ENCODE peak calls at places on chromosome 18, in eight cellular contexts. C is lower lobe of right lung, E is left ventricle myocardium inferior, L is HepG2, T is body of pancreas, N is upper lobe of left lung, W is astrocyte, M is lung. S is an unnamed sample.

GRCh38 chr18:44552706-44553105 is 128.0 kb upstream of the SETBP1 start:
- DNase-seq in C (no peak), E (no peak), L (no peak), T (no peak), N (no peak), W (no peak), M (no peak), S (no peak)

GRCh38 chr18:21762181-21762772 is 21.7 kb downstream of the MIB1 start:
- DNase-seq in C (no peak), E (no peak), L (no peak), T (no peak), N (no peak), W (no peak), M (no peak), S (no peak)

GRCh38 chr18:55762424-55762823 is 174.4 kb upstream of the TCF4 start:
- DNase-seq in C (no peak), E (no peak), L (no peak), T (no peak), N (no peak), W (no peak), M (no peak), S (no peak)

GRCh38 chr18:35473562-35473961 is 24.2 kb downstream of the INO80C start:
- DNase-seq in C (no peak), E (no peak), L (no peak), T (no peak), N (no peak), W (no peak), M (no peak), S (no peak)

GRCh38 chr18:64983497-64984238 is 767.1 kb upstream of the CDH7 start:
- DNase-seq in C (no peak), E (no peak), L (no peak), T (no peak), N (no peak), W (no peak), M (no peak), S (no peak)

GRCh38 chr18:36775396-36775795 is 53.4 kb downstream of the TPGS2 start:
- DNase-seq in C (no peak), E (no peak), L (no peak), T (no peak), N (no peak), W (no peak), M (no peak), S (no peak)

GRCh38 chr18:47582055-47582454 is 330.6 kb upstream of the SKOR2 start:
- DNase-seq in C (no peak), E (no peak), L (no peak), T (no peak), N (no peak), W (no peak), M (no peak), S (no peak)

GRCh38 chr18:45688834-45689233 is 35.1 kb upstream of the SLC14A1 start:
- DNase-seq in C (no peak), E (no peak), L (no peak), T (no peak), N (peak; percentile 33), W (no peak), M (no peak), S (peak; percentile 53)

GRCh38 chr18:58831610-58832009 is 33.1 kb upstream of the ZNF532 start:
- DNase-seq in C (no peak), E (no peak), L (no peak), T (no peak), N (no peak), W (peak; percentile 72), M (no peak), S (no peak)

GRCh38 chr18:65206551-65207260 is 544.1 kb upstream of the CDH7 start:
- DNase-seq in C (peak; percentile 36), E (no peak), L (peak; percentile 4), T (no peak), N (no peak), W (no peak), M (no peak), S (no peak)

GRCh38 chr18:9817286-9817685 is 68.5 kb upstream of the TXNDC2 start:
- DNase-seq in C (no peak), E (no peak), L (no peak), T (no peak), N (no peak), W (no peak), M (no peak), S (no peak)
- H3K27ac ChIP-seq in C (no peak overlapping the region), E (peak overlapping the region; percentile 80), L (no peak overlapping the region), T (no peak overlapping the region), N (no peak overlapping the region), W (no peak overlapping the region), M (peak overlapping the region; percentile 78), S (no peak overlapping the region)

GRCh38 chr18:78876868-78877267 is 102.8 kb upstream of the SALL3 start:
- DNase-seq in C (no peak), E (no peak), L (no peak), T (no peak), N (no peak), W (no peak), M (peak; percentile 14), S (no peak)
- H3K9me3 ChIP-seq in C (no peaks in the 10 kb centered on the region), E (no peaks in the 10 kb centered on the region), L (no peaks in the 10 kb centered on the region), T (no peaks in the 10 kb centered on the region), N (no peaks in the 10 kb centered on the region), W (peaks cover 3% of the 10 kb centered on the region), M (no peaks in the 10 kb centered on the region), S (no peaks in the 10 kb centered on the region)

DNA sequence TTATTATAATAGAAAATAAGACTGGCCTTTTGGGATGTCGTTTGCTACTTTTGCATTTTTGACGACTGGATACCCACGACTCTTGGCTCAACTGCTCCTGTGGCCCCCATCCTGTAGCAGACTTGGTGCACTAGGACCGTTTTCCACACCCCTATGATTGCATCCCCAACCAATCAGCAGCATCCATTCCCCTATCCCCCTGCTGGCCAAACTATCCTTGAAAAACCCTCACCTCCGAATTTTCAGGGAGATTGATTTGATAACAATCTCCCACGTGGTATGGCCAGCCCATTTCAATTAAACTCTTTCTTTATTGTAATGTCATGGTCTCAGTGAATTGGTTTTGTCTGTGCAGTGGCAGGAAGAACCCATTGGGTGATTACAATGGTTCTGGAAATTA is 37.9 kb upstream of the TTR start:
- DNase-seq in C (no peak), E (no peak), L (no peak), T (no peak), N (no peak), W (no peak), M (no peak), S (no peak)
- TF ChIP-seq CTCF in C (no peak), E (no peak), L (no peak), T (no peak), N (no peak), W (peak; percentile 9), M (no peak), S (no peak)

GRCh38 chr18:25465152-25465790 is 113.3 kb upstream of the ZNF521 start:
- DNase-seq in C (no peak), E (no peak), L (no peak), T (no peak), N (no peak), W (no peak), M (no peak), S (no peak)
- H3K27ac ChIP-seq in C (no peak overlapping the region), E (no peak overlapping the region), L (no peak overlapping the region), T (no peak overlapping the region), N (no peak overlapping the region), W (no peak overlapping the region), M (no peak overlapping the region), S (no peak overlapping the region)

GRCh38 chr18:70892381-70892780 is 603.5 kb downstream of the SOCS6 start:
- DNase-seq in C (no peak), E (no peak), L (no peak), T (no peak), N (no peak), W (no peak), M (no peak), S (no peak)
- H3K9me3 ChIP-seq in C (no peaks in the 10 kb centered on the region), E (no peaks in the 10 kb centered on the region), L (no peaks in the 10 kb centered on the region), T (no peaks in the 10 kb centered on the region), N (no peaks in the 10 kb centered on the region), W (no peaks in the 10 kb centered on the region), M (no peaks in the 10 kb centered on the region), S (no peaks in the 10 kb centered on the region)